ENCODE peak calls at places on chromosome 13, in ten cellular contexts. W is hippocampal formation, E is AG08396, P is fibroblast of the conjunctiva, Z is H9, N is right cardiac atrium, D is BE2C, A is left ventricle myocardium inferior, L is thyroid gland, S is fibroblast of gingiva. G is an unnamed sample.

GRCh38 chr13:85833938-85834337 is 34.7 kb upstream of the SLITRK6 start:
- DNase-seq in W (peak), E (no peak), P (no peak), Z (no peak), N (no peak), D (no peak), A (no peak), L (no peak), S (no peak), G (no peak)

GRCh38 chr13:114010401-114011101 is 36.7 kb upstream of the C13orf46 start:
- DNase-seq in W (no peak), E (no peak), P (no peak), Z (no peak), N (peak), D (no peak), A (no peak), L (no peak), S (no peak), G (no peak)

GRCh38 chr13:73870970-73871935 is 263.0 kb downstream of the KLF12 start:
- DNase-seq in W (no peak), E (peak), P (peak), Z (peak), N (peak), D (no peak), A (no peak), L (no peak), S (peak), G (no peak)

GRCh38 chr13:47826481-47826880 is 174.6 kb downstream of the SUCLA2 start:
- DNase-seq in W (no peak), E (no peak), P (no peak), Z (no peak), N (no peak), D (no peak), A (no peak), L (no peak), S (no peak), G (no peak)

GRCh38 chr13:111541345-111541744 is 220.9 kb downstream of the TEX29 start:
- DNase-seq in W (no peak), E (no peak), P (no peak), Z (no peak), N (no peak), D (no peak), A (no peak), L (no peak), S (no peak), G (no peak)

GRCh38 chr13:59337070-59337469 is 826.7 kb downstream of the DIAPH3 start:
- DNase-seq in W (no peak), E (no peak), P (no peak), Z (no peak), N (no peak), D (no peak), A (no peak), L (no peak), S (peak), G (no peak)

GRCh38 chr13:66899955-66900354 is 330.2 kb downstream of the PCDH9 start:
- DNase-seq in W (no peak), E (no peak), P (no peak), Z (no peak), N (no peak), D (peak), A (no peak), L (no peak), S (no peak), G (no peak)

GRCh38 chr13:26887594-26887993 is 127.0 kb upstream of the GPR12 start:
- DNase-seq in W (no peak), E (no peak), P (no peak), Z (no peak), N (no peak), D (no peak), A (no peak), L (no peak), S (no peak), G (no peak)

GRCh38 chr13:31824705-31825512 is 85.6 kb downstream of the RXFP2 start:
- DNase-seq in W (no peak), E (no peak), P (peak), Z (no peak), N (no peak), D (peak), A (no peak), L (no peak), S (peak), G (no peak)

GRCh38 chr13:90956036-90956435 is 391.5 kb upstream of the MIR17HG start:
- DNase-seq in W (no peak), E (no peak), P (no peak), Z (no peak), N (no peak), D (no peak), A (no peak), L (no peak), S (no peak), G (no peak)

GRCh38 chr13:49731766-49732165 is 40.5 kb upstream of the EBPL start:
- DNase-seq in W (no peak), E (peak), P (peak), Z (no peak), N (no peak), D (no peak), A (no peak), L (no peak), S (peak), G (no peak)

GRCh38 chr13:112965103-112965502 is 3.9 kb upstream of the MCF2L start:
- DNase-seq in W (no peak), E (no peak), P (no peak), Z (no peak), N (peak), D (no peak), A (no peak), L (no peak), S (no peak), G (peak)

GRCh38 chr13:111882351-111882750 is 184.6 kb upstream of the SOX1 start:
- DNase-seq in W (no peak), E (no peak), P (no peak), Z (no peak), N (no peak), D (no peak), A (no peak), L (no peak), S (no peak), G (no peak)

GRCh38 chr13:97600438-97601080 is 166.6 kb downstream of the RAP2A start:
- DNase-seq in W (no peak), E (no peak), P (peak), Z (no peak), N (no peak), D (no peak), A (no peak), L (no peak), S (peak), G (no peak)

GRCh38 chr13:90757127-90757680 is 590.3 kb upstream of the MIR17HG start:
- DNase-seq in W (no peak), E (no peak), P (no peak), Z (no peak), N (no peak), D (no peak), A (no peak), L (peak), S (no peak), G (no peak)

GRCh38 chr13:112443191-112444000 is 67.2 kb downstream of the SPACA7 start:
- DNase-seq in W (no peak), E (peak), P (no peak), Z (peak), N (peak), D (no peak), A (no peak), L (no peak), S (no peak), G (no peak)

GRCh38 chr13:52850396-52851152 is 2.1 kb upstream of the PCDH8 start:
- DNase-seq in W (peak), E (peak), P (peak), Z (peak), N (peak), D (peak), A (peak), L (peak), S (peak), G (peak)

GRCh38 chr13:24764276-24764630 is 284 bp downstream of the RNF17 start:
- DNase-seq in W (no peak), E (no peak), P (no peak), Z (no peak), N (no peak), D (no peak), A (no peak), L (no peak), S (no peak), G (no peak)

GRCh38 chr13:28338202-28338601 is 156.7 kb downstream of the FLT1 start:
- DNase-seq in W (no peak), E (no peak), P (no peak), Z (no peak), N (no peak), D (no peak), A (no peak), L (no peak), S (no peak), G (no peak)

GRCh38 chr13:46721054-46721453 is 75.9 kb downstream of the ESD start:
- DNase-seq in W (no peak), E (peak), P (peak), Z (no peak), N (no peak), D (peak), A (peak), L (peak), S (peak), G (no peak)

GRCh38 chr13:89066868-89067466 is 1395.8 kb downstream of the SLITRK5 start:
- DNase-seq in W (no peak), E (no peak), P (peak), Z (peak), N (no peak), D (peak), A (no peak), L (no peak), S (peak), G (no peak)

G was measured in heart right ventricle.